ENCODE peak calls at places on chromosome 13, in four cellular contexts. One of them, this sample, is unnamed.

GRCh38 chr13:81596224-81596753 is 1255.4 kb upstream of the SPRY2 start:
- DNase-seq in KG1: no peak
- DNase-seq in midbrain: no peak
- DNase-seq in EH: no peak
- DNase-seq in this sample: no peak

GRCh38 chr13:91567485-91568207 is 169.2 kb downstream of the GPC5 start:
- DNase-seq in KG1: no peak
- DNase-seq in EH: no peak
- DNase-seq in midbrain: no peak
- DNase-seq in this sample: no peak

GRCh38 chr13:22193070-22193469 is 522.2 kb downstream of the FGF9 start:
- DNase-seq in KG1: no peak
- DNase-seq in midbrain: no peak
- DNase-seq in EH: no peak
- DNase-seq in this sample: no peak

GRCh38 chr13:80339841-80340642 is 884 bp downstream of the SPRY2 start:
- DNase-seq in EH: peak; percentile 55
- DNase-seq in KG1: peak; percentile 17
- DNase-seq in midbrain: peak; percentile 58
- DNase-seq in this sample: peak; percentile 52

GRCh38 chr13:20174656-20175405 is 14.0 kb upstream of the GJA3 start:
- DNase-seq in KG1: no peak
- DNase-seq in midbrain: no peak
- DNase-seq in EH: peak; percentile 90
- DNase-seq in this sample: no peak

GRCh38 chr13:39909634-39910033 is 254.2 kb downstream of the COG6 start:
- DNase-seq in midbrain: no peak
- DNase-seq in KG1: no peak
- DNase-seq in EH: no peak
- DNase-seq in this sample: no peak

GRCh38 chr13:42078113-42078769 is 29.8 kb downstream of the DGKH start:
- DNase-seq in EH: peak; percentile 42
- DNase-seq in KG1: no peak
- DNase-seq in midbrain: peak; percentile 17
- DNase-seq in this sample: no peak

GRCh38 chr13:29143864-29144263 is 323.7 kb downstream of the MTUS2 start:
- DNase-seq in EH: no peak
- DNase-seq in KG1: no peak
- DNase-seq in midbrain: no peak
- DNase-seq in this sample: no peak

GRCh38 chr13:43537124-43537523 is 249.6 kb downstream of the ENOX1 start:
- DNase-seq in EH: peak; percentile 49
- DNase-seq in KG1: no peak
- DNase-seq in midbrain: no peak
- DNase-seq in this sample: no peak

GRCh38 chr13:105709181-105709580 is 826.3 kb downstream of the EFNB2 start:
- DNase-seq in EH: no peak
- DNase-seq in midbrain: no peak
- DNase-seq in KG1: no peak
- DNase-seq in this sample: no peak

GRCh38 chr13:47252627-47253026 is 355.8 kb upstream of the HTR2A start:
- DNase-seq in midbrain: no peak
- DNase-seq in EH: peak; percentile 35
- DNase-seq in KG1: no peak
- DNase-seq in this sample: no peak

GRCh38 chr13:97367427-97367826 is 66.5 kb upstream of the RAP2A start:
- DNase-seq in KG1: no peak
- DNase-seq in EH: peak; percentile 92
- DNase-seq in midbrain: peak; percentile 25
- DNase-seq in this sample: no peak

GRCh38 chr13:30774214-30774730 is 38.9 kb downstream of the ALOX5AP start:
- DNase-seq in EH: no peak
- DNase-seq in midbrain: no peak
- DNase-seq in KG1: no peak
- DNase-seq in this sample: no peak

GRCh38 chr13:106432636-106433035 is 102.8 kb downstream of the EFNB2 start:
- DNase-seq in midbrain: no peak
- DNase-seq in EH: peak; percentile 35
- DNase-seq in KG1: no peak
- DNase-seq in this sample: no peak

GRCh38 chr13:40096357-40096911 is 441.0 kb downstream of the COG6 start:
- DNase-seq in midbrain: no peak
- DNase-seq in EH: no peak
- DNase-seq in KG1: no peak
- DNase-seq in this sample: no peak

GRCh38 chr13:26589754-26590153 is 32.3 kb downstream of the WASF3 start:
- DNase-seq in KG1: no peak
- DNase-seq in EH: peak; percentile 39
- DNase-seq in midbrain: peak; percentile 67
- DNase-seq in this sample: no peak

GRCh38 chr13:77448689-77449088 is 86.8 kb upstream of the SCEL start:
- DNase-seq in EH: no peak
- DNase-seq in midbrain: no peak
- DNase-seq in KG1: no peak
- DNase-seq in this sample: no peak

GRCh38 chr13:93473441-93474270 is 247.0 kb downstream of the GPC6 start:
- DNase-seq in KG1: no peak
- DNase-seq in EH: no peak
- DNase-seq in midbrain: no peak
- DNase-seq in this sample: no peak

GRCh38 chr13:45068036-45069001 is 52.0 kb upstream of the GTF2F2 start:
- DNase-seq in midbrain: no peak
- DNase-seq in EH: no peak
- DNase-seq in KG1: no peak
- DNase-seq in this sample: no peak

GRCh38 chr13:111031531-111031961 is 83.6 kb upstream of the ARHGEF7 start:
- DNase-seq in midbrain: no peak
- DNase-seq in EH: peak; percentile 91
- DNase-seq in KG1: no peak
- DNase-seq in this sample: no peak

GRCh38 chr13:105446197-105446596 is 1089.3 kb downstream of the EFNB2 start:
- DNase-seq in EH: no peak
- DNase-seq in midbrain: no peak
- DNase-seq in KG1: no peak
- DNase-seq in this sample: no peak

GRCh38 chr13:35697281-35697680 is 220.8 kb upstream of the MAB21L1 start:
- DNase-seq in KG1: no peak
- DNase-seq in EH: peak; percentile 54
- DNase-seq in midbrain: no peak
- DNase-seq in this sample: no peak

GRCh38 chr13:92158335-92158734 is 759.9 kb downstream of the GPC5 start:
- DNase-seq in midbrain: no peak
- DNase-seq in EH: no peak
- DNase-seq in KG1: peak; percentile 4
- DNase-seq in this sample: no peak

GRCh38 chr13:93169980-93170379 is 56.6 kb upstream of the GPC6 start:
- DNase-seq in EH: peak; percentile 5
- DNase-seq in KG1: no peak
- DNase-seq in midbrain: no peak
- DNase-seq in this sample: no peak

GRCh38 chr13:23087884-23088283 is 92.9 kb upstream of the SGCG start:
- DNase-seq in EH: peak; percentile 22
- DNase-seq in KG1: no peak
- DNase-seq in midbrain: no peak
- DNase-seq in this sample: no peak

GRCh38 chr13:36438594-36439483 is 6.5 kb downstream of the CCNA1 start:
- DNase-seq in midbrain: no peak
- DNase-seq in KG1: no peak
- DNase-seq in EH: no peak
- DNase-seq in this sample: no peak

GRCh38 chr13:114121496-114122466 is 10.6 kb downstream of the RASA3 start:
- DNase-seq in KG1: no peak
- DNase-seq in EH: no peak
- DNase-seq in midbrain: no peak
- DNase-seq in this sample: no peak

GRCh38 chr13:79631260-79631659 is 150.3 kb downstream of the NDFIP2 start:
- DNase-seq in EH: peak; percentile 83
- DNase-seq in midbrain: peak; percentile 1
- DNase-seq in KG1: no peak
- DNase-seq in this sample: no peak

GRCh38 chr13:26658972-26659371 is 101.5 kb downstream of the WASF3 start:
- DNase-seq in midbrain: no peak
- DNase-seq in KG1: no peak
- DNase-seq in EH: no peak
- DNase-seq in this sample: no peak

GRCh38 chr13:113513761-113514160 is 23.2 kb upstream of the DCUN1D2 start:
- DNase-seq in EH: no peak
- DNase-seq in KG1: no peak
- DNase-seq in midbrain: no peak
- DNase-seq in this sample: no peak

GRCh38 chr13:33611016-33611805 is 206.7 kb upstream of the RFC3 start:
- DNase-seq in KG1: no peak
- DNase-seq in midbrain: peak; percentile 76
- DNase-seq in EH: no peak
- DNase-seq in this sample: peak; percentile 80

GRCh38 chr13:101915333-101915732 is 462.9 kb downstream of the ITGBL1 start:
- DNase-seq in KG1: no peak
- DNase-seq in EH: no peak
- DNase-seq in midbrain: no peak
- DNase-seq in this sample: no peak

GRCh38 chr13:25961294-25961693 is 90.5 kb downstream of the SHISA2 start:
- DNase-seq in KG1: no peak
- DNase-seq in EH: no peak
- DNase-seq in midbrain: no peak
- DNase-seq in this sample: no peak